ENCODE peak calls at places on chromosomes 2 and 18, in five cellular contexts. L is H7; J is small intestine; C is CD4-positive, alpha-beta memory T cell; V is fibroblast of the aortic adventitia. A is an unnamed sample.

GRCh38 chr2:171688129-171688465 is 828 bp downstream of the DYNC1I2 start:
- DNase-seq in L (no peak), J (no peak), C (peak; percentile 17), V (peak; percentile 43), A (peak; percentile 28)

GRCh38 chr2:51807229-51807628 is 775.3 kb upstream of the NRXN1 start:
- DNase-seq in L (no peak), J (no peak), C (no peak), V (no peak), A (no peak)

GRCh38 chr18:25262920-25263319 is 89.0 kb downstream of the ZNF521 start:
- DNase-seq in L (no peak), J (no peak), C (no peak), V (peak; percentile 41), A (no peak)

GRCh38 chr2:1055014-1055595 is 104.5 kb downstream of the SNTG2 start:
- DNase-seq in L (peak; percentile 41), J (no peak), C (no peak), V (peak; percentile 70), A (no peak)

GRCh38 chr2:160208662-160209229 is 8.7 kb upstream of the ITGB6 start:
- DNase-seq in L (no peak), J (no peak), C (no peak), V (no peak), A (no peak)

GRCh38 chr2:230875347-230876315 is 10.9 kb downstream of the ITM2C start:
- DNase-seq in L (no peak), J (no peak), C (no peak), V (no peak), A (no peak)

GRCh38 chr2:111623380-111623779 is 260.6 kb downstream of the ANAPC1 start:
- DNase-seq in L (no peak), J (no peak), C (no peak), V (no peak), A (no peak)

GRCh38 chr2:239253705-239254104 is 147.1 kb downstream of the HDAC4 start:
- DNase-seq in L (no peak), J (no peak), C (no peak), V (no peak), A (no peak)

GRCh38 chr2:127577503-127577902 is 42.0 kb downstream of the MYO7B start:
- DNase-seq in L (peak; percentile 35), J (no peak), C (no peak), V (no peak), A (no peak)

A was measured in HT-29.